ENCODE peak calls at places on chromosomes 1 and 21, in seven cellular contexts. Z is A549, D is tibial artery, O is fibroblast of lung, S is suprapubic skin, H is GM23338, A is body of pancreas. I is an unnamed sample.

GRCh38 chr1:156664949-156665411 is 12.2 kb downstream of the NES start:
- DNase-seq in Z (peak), D (peak), O (peak), S (no peak), H (peak), A (no peak), I (no peak)

GRCh38 chr1:90176530-90176929 is 181.6 kb downstream of the ZNF326 start:
- DNase-seq in Z (no peak), D (no peak), O (no peak), S (no peak), H (peak), A (no peak), I (no peak)

GRCh38 chr1:66696771-66697170 is 55.5 kb upstream of the DYNLT5 start:
- DNase-seq in Z (no peak), D (no peak), O (no peak), S (no peak), H (no peak), A (no peak), I (no peak)

GRCh38 chr21:25837545-25838263 is 102.9 kb downstream of the GABPA start:
- DNase-seq in Z (no peak), D (no peak), O (peak), S (no peak), H (no peak), A (no peak), I (no peak)

GRCh38 chr1:91862120-91862519 is 23.8 kb downstream of the TGFBR3 start:
- DNase-seq in Z (no peak), D (no peak), O (no peak), S (no peak), H (no peak), A (no peak), I (no peak)

GRCh38 chr1:242890211-242890741 is 364.8 kb downstream of the CEP170 start:
- DNase-seq in Z (peak), D (no peak), O (no peak), S (no peak), H (peak), A (no peak), I (no peak)

GRCh38 chr1:175701590-175701989 is 41.8 kb downstream of the TNR start:
- DNase-seq in Z (no peak), D (no peak), O (no peak), S (no peak), H (peak), A (no peak), I (no peak)

GRCh38 chr1:209876091-209876800 is 48.5 kb downstream of the UTP25 start:
- DNase-seq in Z (no peak), D (no peak), O (peak), S (no peak), H (no peak), A (no peak), I (no peak)

GRCh38 chr1:208093754-208094719 is 150.1 kb downstream of the PLXNA2 start:
- DNase-seq in Z (peak), D (peak), O (peak), S (peak), H (peak), A (peak), I (no peak)

GRCh38 chr21:38721055-38721454 is 84.7 kb upstream of the ETS2 start:
- DNase-seq in Z (no peak), D (no peak), O (no peak), S (no peak), H (peak), A (no peak), I (no peak)

GRCh38 chr1:68046885-68047658 is 3.4 kb downstream of the DIRAS3 start:
- DNase-seq in Z (no peak), D (no peak), O (no peak), S (peak), H (no peak), A (no peak), I (no peak)

GRCh38 chr1:69221492-69221990 is 346.2 kb upstream of the LRRC7 start:
- DNase-seq in Z (no peak), D (no peak), O (no peak), S (no peak), H (peak), A (no peak), I (no peak)

GRCh38 chr1:42971848-42972291 is 13.2 kb upstream of the SLC2A1 start:
- DNase-seq in Z (no peak), D (no peak), O (peak), S (no peak), H (no peak), A (no peak), I (no peak)

GRCh38 chr1:61993331-61993961 is 201.2 kb upstream of the L1TD1 start:
- DNase-seq in Z (peak), D (no peak), O (no peak), S (no peak), H (no peak), A (no peak), I (no peak)

GRCh38 chr1:32249831-32250525 is 1.1 kb upstream of the LCK start:
- DNase-seq in Z (no peak), D (no peak), O (no peak), S (peak), H (no peak), A (peak), I (no peak)

GRCh38 chr1:10761503-10762152 is 34.8 kb downstream of the CASZ1 start:
- DNase-seq in Z (no peak), D (no peak), O (no peak), S (no peak), H (peak), A (peak), I (no peak)

GRCh38 chr1:165592945-165593823 is 37.9 kb upstream of the MGST3 start:
- DNase-seq in Z (peak), D (peak), O (peak), S (peak), H (peak), A (peak), I (no peak)

GRCh38 chr1:52365091-52365745 is 787 bp downstream of the CC2D1B start:
- DNase-seq in Z (peak), D (peak), O (peak), S (peak), H (peak), A (peak), I (peak)

GRCh38 chr1:54564312-54565112 is 16.5 kb downstream of the ACOT11 start:
- DNase-seq in Z (no peak), D (no peak), O (no peak), S (peak), H (peak), A (peak), I (no peak)

GRCh38 chr1:51280321-51281096 is 44.4 kb downstream of the RNF11 start:
- DNase-seq in Z (no peak), D (no peak), O (no peak), S (no peak), H (no peak), A (no peak), I (no peak)

GRCh38 chr1:96367791-96368190 is 353.8 kb upstream of the PTBP2 start:
- DNase-seq in Z (no peak), D (no peak), O (peak), S (no peak), H (no peak), A (no peak), I (no peak)

GRCh38 chr1:22359427-22359826 is 92.2 kb upstream of the ZBTB40 start:
- DNase-seq in Z (no peak), D (no peak), O (no peak), S (no peak), H (no peak), A (peak), I (no peak)

GRCh38 chr1:147769107-147769506 is 8.7 kb upstream of the GJA5 start:
- DNase-seq in Z (no peak), D (peak), O (peak), S (no peak), H (peak), A (no peak), I (peak)

GRCh38 chr1:39737546-39738169 is 1.0 kb upstream of the PPIE start:
- DNase-seq in Z (no peak), D (no peak), O (peak), S (no peak), H (no peak), A (no peak), I (no peak)

GRCh38 chr1:50978144-50978851 is 8.3 kb downstream of the CDKN2C start:
- DNase-seq in Z (peak), D (peak), O (peak), S (peak), H (peak), A (peak), I (peak)

GRCh38 chr1:165748550-165748949 is 20.1 kb downstream of the TMCO1 start:
- DNase-seq in Z (no peak), D (no peak), O (no peak), S (no peak), H (no peak), A (no peak), I (no peak)

GRCh38 chr21:36701912-36702621 is 3.2 kb downstream of the SIM2 start:
- DNase-seq in Z (no peak), D (no peak), O (no peak), S (no peak), H (peak), A (no peak), I (no peak)

GRCh38 chr1:53043271-53043670 is 18.7 kb upstream of the PODN start:
- DNase-seq in Z (no peak), D (no peak), O (peak), S (no peak), H (peak), A (no peak), I (no peak)

GRCh38 chr1:228308085-228308601 is 98.5 kb downstream of the TRIM11 start:
- DNase-seq in Z (no peak), D (no peak), O (no peak), S (no peak), H (no peak), A (peak), I (peak)

GRCh38 chr1:87134625-87135024 is 194.1 kb upstream of the LMO4 start:
- DNase-seq in Z (no peak), D (no peak), O (no peak), S (no peak), H (no peak), A (no peak), I (no peak)

GRCh38 chr1:39378377-39378776 is 113.1 kb upstream of the BMP8A start:
- DNase-seq in Z (peak), D (no peak), O (no peak), S (no peak), H (peak), A (peak), I (no peak)

GRCh38 chr1:20361805-20362381 is 71.2 kb downstream of the VWA5B1 start:
- DNase-seq in Z (peak), D (no peak), O (peak), S (no peak), H (peak), A (peak), I (no peak)

GRCh38 chr1:215433237-215433636 is 133.9 kb upstream of the KCTD3 start:
- DNase-seq in Z (no peak), D (no peak), O (no peak), S (no peak), H (no peak), A (no peak), I (no peak)

GRCh38 chr1:45864765-45865164 is 61.4 kb downstream of the MAST2 start:
- DNase-seq in Z (no peak), D (no peak), O (peak), S (no peak), H (no peak), A (no peak), I (no peak)

GRCh38 chr1:181043025-181043880 is 9.5 kb downstream of the MR1 start:
- DNase-seq in Z (peak), D (no peak), O (peak), S (no peak), H (peak), A (no peak), I (no peak)

DNA sequence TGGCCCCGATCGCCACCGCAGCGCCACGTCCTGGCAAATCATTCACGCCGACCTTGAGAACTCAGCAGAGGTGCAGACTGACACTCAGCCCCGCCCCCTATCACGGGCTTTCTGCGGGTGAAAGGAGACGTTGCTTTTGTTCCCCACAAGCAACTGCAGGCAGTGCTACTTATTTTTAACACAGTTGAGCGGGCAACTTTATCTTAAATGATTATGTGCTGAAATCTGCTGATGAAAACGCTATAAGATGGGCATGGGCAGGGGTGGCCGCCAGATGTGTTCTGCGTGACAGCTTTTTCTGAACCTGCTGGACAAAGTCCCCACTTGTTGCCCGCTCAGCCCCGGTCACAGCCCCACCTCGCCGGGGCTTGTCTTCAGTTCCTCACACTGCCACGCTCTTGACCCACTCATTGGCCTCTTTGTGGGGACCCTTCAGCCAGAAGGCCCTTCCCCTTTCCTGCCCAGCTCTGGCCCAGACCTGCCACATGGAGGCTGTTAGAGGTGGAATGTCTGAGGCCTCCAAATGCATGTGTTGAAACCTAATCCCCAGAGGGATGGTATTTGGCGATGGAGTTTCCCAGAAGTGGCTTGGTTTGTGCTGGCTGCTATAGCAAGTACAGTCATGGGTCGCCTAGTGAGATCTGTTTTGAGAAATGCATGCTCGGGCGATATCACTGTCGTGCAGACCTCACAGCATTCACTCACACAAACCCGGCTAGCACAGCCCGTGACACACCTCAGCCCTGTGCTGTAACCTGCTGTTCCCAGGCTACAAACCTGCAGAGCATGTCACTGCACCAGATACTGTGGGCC is 15.7 kb upstream of the PDXK start:
- DNase-seq in Z (no peak), D (no peak), O (peak), S (no peak), H (peak), A (peak), I (no peak)
- H3K27ac ChIP-seq in Z (no peak), D (peak), O (no peak), S (peak), H (peak), A (no peak), I (peak)

DNA sequence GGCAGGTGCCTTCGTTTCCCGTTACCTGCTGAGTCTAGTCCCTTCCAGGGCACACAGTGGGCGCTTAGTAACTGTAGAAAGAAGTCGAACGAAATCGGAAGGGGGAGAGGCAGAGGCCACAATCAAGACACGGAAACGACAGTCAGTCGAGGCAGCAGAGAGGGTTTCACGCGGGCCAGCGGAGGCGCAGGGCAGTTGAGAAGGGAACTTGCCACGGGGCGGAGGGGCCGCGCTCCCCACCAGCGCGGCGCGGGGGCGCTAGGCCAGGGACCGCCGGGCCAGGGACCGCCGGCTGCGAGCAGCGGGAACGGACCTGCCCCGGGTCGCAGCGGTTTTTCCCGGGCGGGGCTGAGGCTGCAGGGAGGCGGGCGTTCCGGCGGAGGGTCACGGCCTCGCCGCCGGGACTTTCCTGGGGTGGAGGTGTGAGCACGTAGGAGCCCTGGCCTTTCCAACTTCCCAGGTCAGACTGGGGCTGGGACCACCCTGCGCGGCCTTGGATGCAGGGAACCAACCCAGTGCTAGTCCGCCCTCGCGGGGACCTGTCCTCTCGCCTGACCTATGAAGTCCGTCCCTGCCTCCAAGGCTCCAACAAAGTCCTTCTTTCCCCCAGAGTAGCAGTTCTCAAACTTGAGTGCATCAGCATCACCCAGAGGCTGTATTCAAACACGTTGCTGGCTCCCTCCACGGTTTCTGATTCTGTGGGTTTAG is 150.1 kb upstream of the FGGY start:
- DNase-seq in Z (peak), D (peak), O (peak), S (peak), H (peak), A (peak), I (peak)
- TF ChIP-seq CTCF in Z (no peak), D (peak), O (peak), S (peak), H (no peak), A (no peak), I (no peak)

GRCh38 chr21:42395302-42395701 is 550 bp downstream of the TMPRSS3 start:
- DNase-seq in Z (no peak), D (no peak), O (no peak), S (peak), H (no peak), A (no peak), I (no peak)
- H3K27ac ChIP-seq in Z (no peak), D (no peak), O (no peak), S (no peak), H (no peak), A (peak), I (no peak)

DNA sequence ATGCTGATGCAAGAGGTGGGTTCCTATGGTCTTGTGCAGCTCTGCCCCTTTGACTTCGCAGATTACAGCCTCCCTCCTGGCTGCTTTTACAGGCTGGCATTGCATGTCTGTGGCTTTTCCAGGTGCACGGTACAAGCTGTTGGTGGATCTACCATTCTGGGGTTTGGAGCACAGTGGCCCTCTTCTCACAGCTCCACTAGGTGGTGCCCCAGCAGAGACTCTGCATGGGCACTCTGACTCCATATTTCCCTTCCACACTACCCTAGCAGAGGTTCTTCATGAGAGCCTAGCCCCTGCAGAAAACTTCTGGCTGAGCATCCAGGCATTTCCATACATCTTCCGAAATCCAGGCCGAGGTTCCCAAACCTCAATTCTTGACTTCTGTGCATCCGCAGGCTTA is 989.0 kb downstream of the PLA2G4A start:
- DNase-seq in Z (no peak), D (no peak), O (no peak), S (no peak), H (no peak), A (no peak), I (no peak)
- TF ChIP-seq CTCF in Z (no peak), D (no peak), O (no peak), S (no peak), H (no peak), A (no peak), I (no peak)

DNA sequence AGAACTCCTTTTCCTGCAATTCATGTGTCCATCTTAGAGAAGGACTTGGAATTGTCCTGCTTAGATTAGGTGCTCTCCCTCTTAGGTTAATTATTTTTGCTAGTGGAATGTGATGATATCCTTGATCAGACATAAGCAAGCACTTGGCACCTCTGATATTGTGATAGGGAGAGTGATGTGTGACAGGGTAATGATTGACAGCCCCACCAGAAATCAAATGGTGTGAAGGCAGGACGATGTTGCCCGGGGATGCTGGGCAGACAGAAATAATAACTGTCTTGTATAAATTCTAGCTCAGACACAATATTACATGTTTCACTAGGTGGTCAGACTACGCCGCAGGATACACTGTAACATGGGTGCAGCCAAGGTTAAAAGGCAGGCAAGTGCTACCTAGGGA is 4.4 kb downstream of the TYW3 start:
- DNase-seq in Z (no peak), D (no peak), O (no peak), S (no peak), H (no peak), A (no peak), I (no peak)
- H3K27ac ChIP-seq in Z (no peak), D (no peak), O (no peak), S (no peak), H (no peak), A (no peak), I (no peak)

DNA sequence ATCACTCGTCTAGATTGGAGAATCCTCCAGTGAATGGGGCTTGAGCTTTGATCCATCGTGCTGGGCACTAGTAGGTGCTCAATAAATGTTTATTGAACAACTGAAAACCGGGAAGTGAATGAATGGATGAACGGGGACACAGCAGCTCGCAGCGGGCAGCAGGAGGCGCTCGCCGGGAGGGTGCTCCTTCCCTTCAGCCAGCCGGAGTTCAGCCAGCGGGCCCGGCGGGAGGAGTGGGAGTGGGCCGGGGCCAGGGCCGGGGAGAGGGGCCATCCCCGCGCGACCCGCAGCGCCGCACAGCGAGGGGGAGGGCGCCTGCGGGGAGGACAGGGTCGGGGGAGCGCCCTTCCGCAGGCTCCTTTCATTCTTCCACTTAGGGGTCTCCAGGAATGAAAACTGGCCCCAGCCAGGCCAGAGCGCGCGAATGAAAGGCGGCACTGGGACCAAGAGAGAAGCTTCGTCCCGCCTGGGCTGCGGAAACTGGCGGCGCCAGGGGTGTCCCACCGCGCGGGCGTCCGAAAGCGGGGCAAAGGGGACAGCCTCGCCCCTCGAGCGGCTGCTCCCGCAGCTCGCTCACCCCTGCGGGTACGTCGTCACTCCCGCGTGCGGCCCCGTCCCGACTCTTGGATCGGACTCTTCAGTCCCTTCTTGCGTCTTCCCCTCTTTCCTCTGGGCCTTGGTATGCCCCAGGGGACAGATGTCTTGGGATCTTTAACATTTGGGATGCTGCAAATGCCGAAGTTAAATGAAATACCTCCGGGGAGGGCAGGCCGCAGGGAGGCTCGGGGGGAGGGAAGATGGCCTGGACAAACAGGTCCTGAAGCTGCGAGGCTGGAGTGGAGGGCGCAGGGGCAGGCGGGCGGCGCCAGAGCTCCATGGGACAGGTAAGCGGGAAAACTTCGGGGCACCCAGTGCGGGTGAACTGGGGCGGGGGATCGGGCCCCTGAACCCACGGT is 3.6 kb upstream of the INAVA start:
- DNase-seq in Z (peak), D (no peak), O (peak), S (no peak), H (peak), A (peak), I (no peak)
- TF ChIP-seq CTCF in Z (peak), D (peak), O (peak), S (peak), H (peak), A (peak), I (no peak)

GRCh38 chr1:177283380-177283779 is 112.6 kb downstream of the BRINP2 start:
- DNase-seq in Z (no peak), D (no peak), O (no peak), S (no peak), H (no peak), A (no peak), I (no peak)
- H3K27ac ChIP-seq in Z (no peak), D (no peak), O (no peak), S (no peak), H (no peak), A (no peak), I (no peak)

GRCh38 chr21:28332796-28333195 is 659.9 kb downstream of the LTN1 start:
- DNase-seq in Z (no peak), D (no peak), O (no peak), S (no peak), H (no peak), A (no peak), I (no peak)
- TF ChIP-seq CTCF in Z (no peak), D (no peak), O (no peak), S (no peak), H (no peak), A (no peak), I (no peak)